ENCODE peak calls at places on chromosomes 5 and 9, in seven cellular contexts. H, L, B, C, M, S and O are unnamed samples.

GRCh38 chr5:125058185-125058826 is 311.9 kb upstream of the ZNF608 start:
- DNase-seq in H (no peak), L (no peak), B (no peak), C (no peak), M (peak), S (no peak), O (no peak)

GRCh38 chr9:117929873-117930272 is 225.7 kb downstream of the TLR4 start:
- DNase-seq in H (no peak), L (no peak), B (no peak), C (no peak), M (no peak), S (no peak), O (no peak)

GRCh38 chr9:14352549-14352948 is 38.6 kb upstream of the NFIB start:
- DNase-seq in H (no peak), L (peak), B (no peak), C (no peak), M (peak), S (no peak), O (no peak)

GRCh38 chr5:151612689-151613427 is 21.7 kb upstream of the FAT2 start:
- DNase-seq in H (no peak), L (no peak), B (peak), C (peak), M (no peak), S (no peak), O (no peak)

GRCh38 chr5:120735076-120735475 is 271.0 kb downstream of the PRR16 start:
- DNase-seq in H (no peak), L (no peak), B (no peak), C (no peak), M (no peak), S (no peak), O (no peak)

GRCh38 chr9:715310-715709 is 126.2 kb upstream of the DMRT1 start:
- DNase-seq in H (no peak), L (no peak), B (no peak), C (no peak), M (no peak), S (no peak), O (no peak)

GRCh38 chr5:52657231-52657645 is 130.5 kb upstream of the ITGA1 start:
- DNase-seq in H (peak), L (peak), B (no peak), C (peak), M (peak), S (no peak), O (peak)

GRCh38 chr9:96293481-96293880 is 8.5 kb downstream of the HSD17B3 start:
- DNase-seq in H (no peak), L (no peak), B (no peak), C (peak), M (no peak), S (no peak), O (no peak)

GRCh38 chr5:74186351-74187315 is 453.9 kb downstream of the ENC1 start:
- DNase-seq in H (no peak), L (no peak), B (no peak), C (no peak), M (no peak), S (no peak), O (no peak)

GRCh38 chr5:26024774-26025173 is 1013.6 kb downstream of the CDH9 start:
- DNase-seq in H (no peak), L (peak), B (no peak), C (no peak), M (peak), S (peak), O (no peak)

GRCh38 chr5:88688981-88689661 is 193.9 kb downstream of the MEF2C start:
- DNase-seq in H (no peak), L (no peak), B (no peak), C (no peak), M (no peak), S (no peak), O (peak)

GRCh38 chr5:143217065-143217803 is 186.3 kb downstream of the NR3C1 start:
- DNase-seq in H (peak), L (peak), B (no peak), C (no peak), M (no peak), S (no peak), O (no peak)

GRCh38 chr5:73155541-73156222 is 17.3 kb upstream of the TMEM174 start:
- DNase-seq in H (no peak), L (no peak), B (no peak), C (no peak), M (no peak), S (no peak), O (no peak)

GRCh38 chr9:84841915-84842314 is 172.4 kb downstream of the NTRK2 start:
- DNase-seq in H (no peak), L (no peak), B (no peak), C (no peak), M (no peak), S (no peak), O (no peak)

GRCh38 chr5:170265527-170265926 is 32.0 kb downstream of the LCP2 start:
- DNase-seq in H (peak), L (no peak), B (no peak), C (no peak), M (no peak), S (no peak), O (no peak)

GRCh38 chr5:172175263-172175719 is 12.7 kb downstream of the STK10 start:
- DNase-seq in H (no peak), L (peak), B (peak), C (no peak), M (no peak), S (no peak), O (no peak)

GRCh38 chr5:176436641-176437040 is 11.5 kb upstream of the FAF2 start:
- DNase-seq in H (no peak), L (peak), B (no peak), C (no peak), M (no peak), S (no peak), O (no peak)

GRCh38 chr9:20980713-20981481 is 50.5 kb downstream of the HACD4 start:
- DNase-seq in H (no peak), L (no peak), B (peak), C (no peak), M (no peak), S (no peak), O (no peak)

GRCh38 chr5:158522001-158522400 is 577.7 kb downstream of the EBF1 start:
- DNase-seq in H (no peak), L (no peak), B (no peak), C (no peak), M (no peak), S (no peak), O (no peak)

GRCh38 chr5:103021310-103021709 is 98.6 kb downstream of the GIN1 start:
- DNase-seq in H (no peak), L (no peak), B (peak), C (no peak), M (no peak), S (no peak), O (no peak)

GRCh38 chr9:34592895-34593601 is 3.5 kb upstream of the CNTFR start:
- DNase-seq in H (no peak), L (no peak), B (no peak), C (no peak), M (peak), S (no peak), O (peak)

GRCh38 chr9:31745468-31745867 is 639.0 kb upstream of the ACO1 start:
- DNase-seq in H (no peak), L (no peak), B (no peak), C (no peak), M (no peak), S (no peak), O (no peak)

GRCh38 chr9:127705577-127706215 is 1.1 kb upstream of the CFAP157 start:
- DNase-seq in H (no peak), L (no peak), B (no peak), C (no peak), M (peak), S (no peak), O (no peak)

GRCh38 chr5:72541501-72542235 is 34.5 kb upstream of the ZNF366 start:
- DNase-seq in H (no peak), L (no peak), B (no peak), C (no peak), M (peak), S (no peak), O (no peak)

GRCh38 chr9:114238919-114239879 is 83.7 kb upstream of the ORM1 start:
- DNase-seq in H (peak), L (peak), B (no peak), C (no peak), M (peak), S (no peak), O (no peak)

GRCh38 chr9:106753155-106753671 is 109.8 kb upstream of the ZNF462 start:
- DNase-seq in H (no peak), L (no peak), B (peak), C (no peak), M (no peak), S (no peak), O (no peak)

GRCh38 chr9:135047521-135047920 is 39.9 kb upstream of the OLFM1 start:
- DNase-seq in H (no peak), L (no peak), B (no peak), C (no peak), M (no peak), S (no peak), O (no peak)

GRCh38 chr9:37984278-37984671 is 80.3 kb upstream of the SLC25A51 start:
- DNase-seq in H (no peak), L (no peak), B (no peak), C (no peak), M (no peak), S (no peak), O (no peak)

GRCh38 chr9:125822902-125823301 is 75.7 kb downstream of the PBX3 start:
- DNase-seq in H (no peak), L (no peak), B (no peak), C (no peak), M (no peak), S (no peak), O (no peak)

GRCh38 chr9:71716138-71716909 is 52.0 kb downstream of the CEMIP2 start:
- DNase-seq in H (no peak), L (no peak), B (no peak), C (no peak), M (peak), S (no peak), O (no peak)

GRCh38 chr5:64163135-64163534 is 2.5 kb upstream of the RNF180 start:
- DNase-seq in H (no peak), L (no peak), B (no peak), C (no peak), M (no peak), S (no peak), O (no peak)

GRCh38 chr9:70658765-70659164 is 244.3 kb upstream of the KLF9 start:
- DNase-seq in H (no peak), L (no peak), B (no peak), C (no peak), M (no peak), S (no peak), O (no peak)

GRCh38 chr5:9632495-9632894 is 2.3 kb upstream of the TAS2R1 start:
- DNase-seq in H (no peak), L (no peak), B (no peak), C (no peak), M (no peak), S (no peak), O (no peak)

GRCh38 chr9:93684806-93685553 is 108.6 kb downstream of the PHF2 start:
- DNase-seq in H (peak), L (no peak), B (no peak), C (no peak), M (no peak), S (no peak), O (no peak)

GRCh38 chr9:3732077-3733038 is 206.6 kb upstream of the RFX3 start:
- DNase-seq in H (peak), L (peak), B (peak), C (peak), M (peak), S (peak), O (peak)

GRCh38 chr9:98021306-98022040 is 35.1 kb upstream of the NANS start:
- DNase-seq in H (no peak), L (no peak), B (no peak), C (no peak), M (peak), S (no peak), O (no peak)

GRCh38 chr5:106508894-106509293 is 1161.8 kb downstream of the EFNA5 start:
- DNase-seq in H (no peak), L (no peak), B (no peak), C (no peak), M (no peak), S (no peak), O (no peak)

DNA sequence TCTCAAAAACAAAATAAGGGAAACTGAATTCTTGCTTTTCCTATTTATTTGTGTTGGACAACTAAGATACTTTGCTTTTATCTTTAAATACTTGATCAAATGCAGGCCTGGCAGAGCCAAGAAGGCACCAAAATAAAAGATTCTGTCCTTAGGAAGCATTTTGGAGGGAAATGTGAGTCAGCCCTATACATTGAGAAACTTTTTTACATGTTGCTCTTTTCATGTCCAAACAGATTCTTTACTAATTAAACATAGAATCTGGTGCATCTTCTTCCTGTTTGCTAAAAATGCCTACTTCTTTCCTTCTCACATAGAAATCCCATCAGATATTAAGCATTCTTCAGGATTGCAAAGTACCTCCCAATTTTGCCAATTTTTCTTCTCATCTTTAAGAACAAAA is 1160.4 kb downstream of the EFNA5 start:
- DNase-seq in H (no peak), L (no peak), B (no peak), C (no peak), M (no peak), S (no peak), O (no peak)
- TF ChIP-seq JUND in H (no peak), L (no peak), B (no peak), C (no peak), M (no peak), S (no peak), O (no peak)

DNA sequence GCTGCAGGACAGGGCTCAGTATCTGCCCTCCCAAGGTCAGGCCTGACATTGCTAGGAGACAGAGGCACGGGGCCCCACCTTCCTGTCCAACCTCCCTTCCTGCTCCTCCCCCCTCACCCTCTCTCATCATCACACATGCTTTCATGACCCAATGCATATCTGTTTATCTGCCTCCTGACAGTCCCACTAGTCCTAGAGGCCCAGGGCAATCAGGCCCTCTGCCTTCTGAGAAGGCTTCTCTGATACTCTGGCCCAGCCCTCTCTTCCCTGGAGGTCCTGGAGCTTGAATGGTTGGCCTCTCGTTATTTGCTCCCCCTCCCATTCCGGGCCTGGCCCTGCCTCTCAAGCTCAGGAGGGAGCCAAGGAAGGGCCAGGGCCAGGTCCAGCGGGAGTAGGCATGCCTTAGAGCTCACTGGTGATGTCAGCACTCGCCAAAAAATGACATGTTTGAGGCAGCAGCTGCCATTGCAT is 90.6 kb upstream of the SAP30L start:
- DNase-seq in H (peak), L (peak), B (no peak), C (no peak), M (peak), S (no peak), O (no peak)
- TF ChIP-seq JUND in H (no peak), L (no peak), B (no peak), C (no peak), M (no peak), S (no peak), O (no peak)

GRCh38 chr5:80186634-80187033 is 69.2 kb downstream of the SERINC5 start:
- DNase-seq in H (no peak), L (no peak), B (no peak), C (no peak), M (no peak), S (no peak), O (no peak)
- TF ChIP-seq JUND in H (no peak), L (no peak), B (no peak), C (no peak), M (no peak), S (no peak), O (no peak)

GRCh38 chr5:177557041-177557647 is 2.8 kb upstream of the FAM193B start:
- DNase-seq in H (peak), L (peak), B (no peak), C (no peak), M (no peak), S (no peak), O (no peak)
- TF ChIP-seq JUND in H (peak), L (no peak), B (no peak), C (no peak), M (no peak), S (no peak), O (no peak)